ENCODE peak calls at places on chromosomes 2 and 18, in five cellular contexts. U, K, C, Y and X are unnamed samples.

GRCh38 chr18:36284671-36285295 is 12.7 kb upstream of the FHOD3 start:
- DNase-seq in Y (peak; percentile 67), U (peak; percentile 64), C (peak; percentile 71), K (peak; percentile 26), X (no peak)

GRCh38 chr18:79965119-79965902 is 868 bp downstream of the HSBP1L1 start:
- DNase-seq in Y (peak; percentile 52), C (peak; percentile 76), K (no peak), U (peak; percentile 35), X (no peak)

GRCh38 chr18:62033756-62034155 is 140.9 kb upstream of the RNF152 start:
- DNase-seq in Y (no peak), K (no peak), U (no peak), C (no peak), X (no peak)

GRCh38 chr2:17328161-17328560 is 190.1 kb downstream of the RAD51AP2 start:
- DNase-seq in U (no peak), C (no peak), Y (no peak), K (no peak), X (no peak)

GRCh38 chr2:23663730-23664005 is 263.3 kb downstream of the ATAD2B start:
- DNase-seq in C (no peak), K (no peak), U (no peak), Y (no peak), X (no peak)

GRCh38 chr2:152884088-152884487 is 165.7 kb downstream of the ARL6IP6 start:
- DNase-seq in Y (no peak), K (no peak), C (no peak), U (no peak), X (no peak)

GRCh38 chr2:100526868-100527267 is 35.9 kb upstream of the PDCL3 start:
- DNase-seq in C (no peak), K (no peak), Y (no peak), U (no peak), X (no peak)

GRCh38 chr2:157751462-157752058 is 122.9 kb upstream of the ACVR1C start:
- DNase-seq in Y (no peak), K (no peak), C (peak; percentile 85), U (peak; percentile 97), X (peak; percentile 4)

GRCh38 chr2:51535763-51536162 is 503.8 kb upstream of the NRXN1 start:
- DNase-seq in C (no peak), Y (no peak), K (no peak), U (no peak), X (no peak)

GRCh38 chr2:233100192-233100998 is 40.3 kb downstream of the INPP5D start:
- DNase-seq in K (peak; percentile 53), U (no peak), C (peak; percentile 52), Y (no peak), X (peak; percentile 50)

GRCh38 chr18:10928971-10929373 is 220.4 kb downstream of the PIEZO2 start:
- DNase-seq in C (no peak), U (peak; percentile 83), K (no peak), Y (no peak), X (no peak)

GRCh38 chr2:161170377-161170776 is 10.1 kb downstream of the TANK start:
- DNase-seq in Y (no peak), K (no peak), C (no peak), U (no peak), X (no peak)

GRCh38 chr2:65300772-65301711 is 73.4 kb downstream of the ACTR2 start:
- DNase-seq in C (peak; percentile 78), Y (no peak), K (peak; percentile 42), U (peak; percentile 90), X (peak; percentile 73)

GRCh38 chr2:99819766-99820165 is 322.6 kb downstream of the AFF3 start:
- DNase-seq in Y (no peak), K (no peak), U (peak; percentile 32), C (peak; percentile 67), X (no peak)

GRCh38 chr2:145094353-145094752 is 574.4 kb upstream of the ZEB2 start:
- DNase-seq in K (no peak), Y (no peak), C (no peak), U (peak; percentile 70), X (no peak)

GRCh38 chr2:240615830-240616547 is 9.3 kb upstream of the GPR35 start:
- DNase-seq in U (no peak), K (no peak), Y (no peak), C (no peak), X (no peak)

GRCh38 chr2:44314354-44314753 is 39.1 kb downstream of the SLC3A1 start:
- DNase-seq in Y (no peak), U (no peak), C (no peak), K (no peak), X (no peak)

GRCh38 chr2:79200762-79201161 is 41.2 kb upstream of the REG3A start:
- DNase-seq in U (no peak), Y (no peak), C (no peak), K (no peak), X (no peak)

GRCh38 chr2:156215656-156216055 is 116.9 kb downstream of the NR4A2 start:
- DNase-seq in C (no peak), U (no peak), Y (no peak), K (no peak), X (no peak)

GRCh38 chr2:17148298-17149228 is 369.7 kb downstream of the RAD51AP2 start:
- DNase-seq in C (peak; percentile 82), K (no peak), U (peak; percentile 18), Y (no peak), X (no peak)

GRCh38 chr2:197416268-197416667 is 18.6 kb downstream of the SF3B1 start:
- DNase-seq in U (no peak), K (no peak), C (no peak), Y (no peak), X (no peak)

GRCh38 chr2:50401772-50402653 is 629.9 kb downstream of the NRXN1 start:
- DNase-seq in K (no peak), U (peak; percentile 3), Y (peak; percentile 53), C (peak; percentile 90), X (peak; percentile 7)